ENCODE peak calls at places on chromosomes 6 and 20, in six cellular contexts. X is activated naive CD8-positive, alpha-beta T cell treated with anti-CD3 and anti-CD28 coated beads, Interleukin-2, amount 50 U/mL, for 24 hours; P is cardiac muscle cell; O is left ventricle myocardium superior; W is Ammon's horn; S is stimulated activated CD4-positive, alpha-beta T cell treated with anti-CD3 and anti-CD28 coated beads, Interleukin-15, amount 100 ng/mL, for 48 hours. H is an unnamed sample.

GRCh38 chr6:137846772-137847313 is 20.2 kb upstream of the TNFAIP3 start:
- DNase-seq in X (no peak), P (no peak), O (peak), W (peak), S (no peak), H (no peak)

GRCh38 chr6:142462260-142462659 is 160.5 kb downstream of the ADGRG6 start:
- DNase-seq in X (no peak), P (no peak), O (no peak), W (no peak), S (no peak), H (no peak)

GRCh38 chr6:139628220-139628619 is 253.8 kb upstream of the CITED2 start:
- DNase-seq in X (no peak), P (no peak), O (no peak), W (no peak), S (no peak), H (no peak)

GRCh38 chr6:37845930-37846329 is 26.4 kb downstream of the ZFAND3 start:
- DNase-seq in X (no peak), P (no peak), O (no peak), W (no peak), S (no peak), H (no peak)

GRCh38 chr6:37579444-37580067 is 79.9 kb upstream of the CCDC167 start:
- DNase-seq in X (no peak), P (no peak), O (no peak), W (no peak), S (no peak), H (no peak)

GRCh38 chr6:108123516-108123929 is 42.3 kb upstream of the NR2E1 start:
- DNase-seq in X (no peak), P (peak), O (no peak), W (no peak), S (no peak), H (no peak)

GRCh38 chr6:143514996-143515760 is 3.7 kb upstream of the FUCA2 start:
- DNase-seq in X (no peak), P (peak), O (peak), W (no peak), S (no peak), H (peak)

GRCh38 chr20:15146948-15147347 is 809.5 kb upstream of the FLRT3 start:
- DNase-seq in X (no peak), P (no peak), O (no peak), W (no peak), S (no peak), H (no peak)

GRCh38 chr20:43904778-43905177 is 9.9 kb upstream of the TOX2 start:
- DNase-seq in X (no peak), P (no peak), O (no peak), W (no peak), S (no peak), H (no peak)

GRCh38 chr6:62516287-62517152 is 230.5 kb upstream of the KHDRBS2 start:
- DNase-seq in X (no peak), P (no peak), O (no peak), W (no peak), S (no peak), H (no peak)

GRCh38 chr6:165774903-165775608 is 112.0 kb upstream of the PDE10A start:
- DNase-seq in X (peak), P (peak), O (peak), W (no peak), S (no peak), H (peak)

GRCh38 chr20:4260102-4260501 is 244.7 kb upstream of the RNF24 start:
- DNase-seq in X (no peak), P (no peak), O (no peak), W (no peak), S (no peak), H (no peak)

GRCh38 chr6:159989882-159990480 is 21.1 kb downstream of the IGF2R start:
- DNase-seq in X (no peak), P (no peak), O (no peak), W (no peak), S (no peak), H (peak)

GRCh38 chr6:10505529-10505928 is 15.6 kb upstream of the GCNT2 start:
- DNase-seq in X (no peak), P (no peak), O (no peak), W (no peak), S (no peak), H (no peak)

H was measured in astrocyte.